ENCODE peak calls at places on chromosomes 7 and 10, in four cellular contexts. K is gastrocnemius medialis, T is osteocyte, U is SJSA1. X is an unnamed sample.

GRCh38 chr10:114684822-114685209 is 26.7 kb upstream of the ABLIM1 start:
- DNase-seq in T (no peak), U (peak; percentile 69), K (no peak), X (no peak)

GRCh38 chr7:124456286-124456685 is 309.3 kb downstream of the GPR37 start:
- DNase-seq in T (no peak), K (no peak), U (no peak), X (no peak)

GRCh38 chr7:76375251-76375650 is 16.5 kb upstream of the YWHAG start:
- DNase-seq in U (no peak), T (no peak), K (no peak), X (no peak)

GRCh38 chr7:3089493-3089892 is 45.8 kb upstream of the CARD11 start:
- DNase-seq in U (peak; percentile 13), K (no peak), T (no peak), X (no peak)

GRCh38 chr7:151838861-151839381 is 38.0 kb downstream of the PRKAG2 start:
- DNase-seq in U (no peak), K (peak; percentile 26), T (no peak), X (no peak)

GRCh38 chr7:128166603-128167315 is 74.3 kb upstream of the LEP start:
- DNase-seq in T (no peak), U (no peak), K (no peak), X (no peak)

GRCh38 chr10:71531485-71532446 is 135.0 kb downstream of the CDH23 start:
- DNase-seq in U (no peak), T (no peak), K (no peak), X (no peak)

GRCh38 chr10:45034301-45034700 is 33.6 kb downstream of the ZNF22 start:
- DNase-seq in U (no peak), K (no peak), T (no peak), X (no peak)

GRCh38 chr10:29306688-29307087 is 17.8 kb downstream of the LYZL1 start:
- DNase-seq in U (no peak), T (peak; percentile 30), K (no peak), X (no peak)

GRCh38 chr7:131638641-131639430 is 82.4 kb upstream of the PODXL start:
- DNase-seq in T (no peak), K (no peak), U (no peak), X (no peak)

GRCh38 chr10:35351021-35351420 is 14.7 kb downstream of the CCNY start:
- DNase-seq in U (no peak), K (no peak), T (no peak), X (no peak)

GRCh38 chr7:8442814-8443304 is 9.4 kb downstream of the NXPH1 start:
- DNase-seq in U (no peak), K (no peak), T (peak; percentile 90), X (peak; percentile 60)

GRCh38 chr10:112404612-112405011 is 30.7 kb downstream of the ACSL5 start:
- DNase-seq in T (no peak), K (no peak), U (no peak), X (no peak)

GRCh38 chr7:40815512-40815911 is 680.7 kb downstream of the SUGCT start:
- DNase-seq in U (no peak), T (no peak), K (no peak), X (no peak)

GRCh38 chr7:1268076-1268815 is 35.6 kb downstream of the UNCX start:
- DNase-seq in U (no peak), K (no peak), T (no peak), X (no peak)

GRCh38 chr10:113782986-113783704 is 31.7 kb downstream of the PLEKHS1 start:
- DNase-seq in T (no peak), K (no peak), U (no peak), X (no peak)

GRCh38 chr10:33330543-33331019 is 3.9 kb downstream of the NRP1 start:
- DNase-seq in U (peak; percentile 86), K (peak; percentile 75), T (peak; percentile 95), X (peak; percentile 100)

GRCh38 chr7:3995187-3995586 is 686.9 kb upstream of the FOXK1 start:
- DNase-seq in U (no peak), T (no peak), K (no peak), X (no peak)

GRCh38 chr7:24283900-24284698 is at the start of gene NPY:
- DNase-seq in T (no peak), U (no peak), K (no peak), X (no peak)

GRCh38 chr10:68154211-68154497 is 44.9 kb downstream of the MYPN start:
- DNase-seq in U (no peak), T (no peak), K (peak; percentile 58), X (no peak)

GRCh38 chr10:116097239-116097751 is 175.7 kb downstream of the GFRA1 start:
- DNase-seq in T (no peak), K (no peak), U (peak; percentile 95), X (no peak)

GRCh38 chr7:73532224-73532623 is 10.1 kb upstream of the BAZ1B start:
- DNase-seq in T (no peak), U (no peak), K (no peak), X (no peak)

GRCh38 chr10:108392286-108392685 is 1227.8 kb upstream of the SORCS1 start:
- DNase-seq in K (no peak), T (no peak), U (no peak), X (no peak)

GRCh38 chr7:18771834-18772566 is 276.5 kb downstream of the HDAC9 start:
- DNase-seq in T (no peak), K (no peak), U (no peak), X (no peak)

GRCh38 chr10:83522881-83523386 is 616.4 kb upstream of the GHITM start:
- DNase-seq in K (no peak), T (no peak), U (no peak), X (peak; percentile 48)

GRCh38 chr10:102133373-102134195 is 744 bp downstream of the PPRC1 start:
- DNase-seq in U (peak; percentile 72), K (peak; percentile 74), T (peak; percentile 90), X (peak; percentile 61)